ENCODE peak calls at places on chromosome 5, in five cellular contexts. H, C, M, I and A are unnamed samples. For H3K4me1, the result is how much of the 10 kb centered on the place peaks cover.

GRCh38 chr5:148090780-148091221 is 27.0 kb downstream of the SPINK5 start:
- DNase-seq in H (no peak), C (no peak), M (no peak), I (no peak), A (peak)

GRCh38 chr5:50697739-50698138 is 31.3 kb downstream of the PARP8 start:
- DNase-seq in H (no peak), C (no peak), M (no peak), I (no peak), A (no peak)

GRCh38 chr5:89930591-89931383 is 478.8 kb downstream of the CETN3 start:
- DNase-seq in H (peak), C (peak), M (no peak), I (no peak), A (no peak)

GRCh38 chr5:179731791-179732411 is 721 bp upstream of the MAML1 start:
- DNase-seq in H (peak), C (peak), M (no peak), I (no peak), A (peak)

GRCh38 chr5:17951392-17952169 is 317.3 kb downstream of the TAF11L14 start:
- DNase-seq in H (no peak), C (no peak), M (no peak), I (no peak), A (peak)

GRCh38 chr5:77083088-77083487 is 4.0 kb downstream of the ZBED3 start:
- DNase-seq in H (no peak), C (no peak), M (no peak), I (no peak), A (no peak)

GRCh38 chr5:77301447-77301878 is 91.0 kb downstream of the PDE8B start:
- DNase-seq in H (peak), C (peak), M (no peak), I (no peak), A (no peak)

GRCh38 chr5:92401492-92401891 is 1018.4 kb upstream of the ARRDC3 start:
- DNase-seq in H (peak), C (peak), M (no peak), I (peak), A (no peak)

GRCh38 chr5:21236104-21236503 is 1248.1 kb upstream of the CDH18 start:
- DNase-seq in H (no peak), C (peak), M (no peak), I (no peak), A (no peak)

GRCh38 chr5:88686077-88686541 is 196.9 kb downstream of the MEF2C start:
- DNase-seq in H (no peak), C (peak), M (no peak), I (no peak), A (no peak)

GRCh38 chr5:9557696-9558095 is 11.8 kb upstream of the SEMA5A start:
- DNase-seq in H (peak), C (peak), M (no peak), I (no peak), A (peak)

GRCh38 chr5:134133995-134134541 is 19.6 kb downstream of the TCF7 start:
- DNase-seq in H (no peak), C (no peak), M (no peak), I (no peak), A (no peak)

GRCh38 chr5:129917224-129917623 is 13.0 kb downstream of the CHSY3 start:
- DNase-seq in H (no peak), C (peak), M (no peak), I (no peak), A (no peak)

GRCh38 chr5:176652136-176652535 is 4.9 kb downstream of the TSPAN17 start:
- DNase-seq in H (no peak), C (no peak), M (no peak), I (no peak), A (no peak)

GRCh38 chr5:179488464-179488863 is 61.9 kb upstream of the RUFY1 start:
- DNase-seq in H (no peak), C (no peak), M (no peak), I (no peak), A (no peak)

GRCh38 chr5:116418774-116419173 is 155.8 kb downstream of the SEMA6A start:
- DNase-seq in H (no peak), C (no peak), M (no peak), I (no peak), A (no peak)

GRCh38 chr5:116419258-116419657 is 155.4 kb downstream of the SEMA6A start:
- DNase-seq in H (no peak), C (no peak), M (no peak), I (no peak), A (no peak)

GRCh38 chr5:116423091-116423490 is 151.5 kb downstream of the SEMA6A start:
- DNase-seq in H (peak), C (peak), M (no peak), I (no peak), A (no peak)

GRCh38 chr5:116420540-116420939 is 154.1 kb downstream of the SEMA6A start:
- DNase-seq in H (no peak), C (no peak), M (no peak), I (no peak), A (no peak)

GRCh38 chr5:116421080-116421629 is 153.5 kb downstream of the SEMA6A start:
- DNase-seq in H (no peak), C (peak), M (no peak), I (no peak), A (no peak)
- H3K4me1 ChIP-seq in H (under half), C (under half), M (under half), I (under half), A (under half)

GRCh38 chr5:60846298-60846697 is 2.2 kb upstream of the ELOVL7 start:
- DNase-seq in H (no peak), C (no peak), M (no peak), I (no peak), A (no peak)

GRCh38 chr5:60844429-60844890 is 391 bp upstream of the ELOVL7 start:
- DNase-seq in H (peak), C (peak), M (no peak), I (peak), A (no peak)

GRCh38 chr5:60841361-60841760 is 2.7 kb downstream of the ELOVL7 start:
- DNase-seq in H (no peak), C (no peak), M (no peak), I (no peak), A (no peak)

GRCh38 chr5:60842859-60843692 is 993 bp downstream of the ELOVL7 start:
- DNase-seq in H (no peak), C (no peak), M (no peak), I (peak), A (peak)

GRCh38 chr5:60843693-60844428 is at the start of gene ELOVL7:
- DNase-seq in H (peak), C (peak), M (no peak), I (peak), A (peak)
- TF ChIP-seq CTCF in H (peak), C (peak), M (no peak), I (peak), A (peak)

DNA sequence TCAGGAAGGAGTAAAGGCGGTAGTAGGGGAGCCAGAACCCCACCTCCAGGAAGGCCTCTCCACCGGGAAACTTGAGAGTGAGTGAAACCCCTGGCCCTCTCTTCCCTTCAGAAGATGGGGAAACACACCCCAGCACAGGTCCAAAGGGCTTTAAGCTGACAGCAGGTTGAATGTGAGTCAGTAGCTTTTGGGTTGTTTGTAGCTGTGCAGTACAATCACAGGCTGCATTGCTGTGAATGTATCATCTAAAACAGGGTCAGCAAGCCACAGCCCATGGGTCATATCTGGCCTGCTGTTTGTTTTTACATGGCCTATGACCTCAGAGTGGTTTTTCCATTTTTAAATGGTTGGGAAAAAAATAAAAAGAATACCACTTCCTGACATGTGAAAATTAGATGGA is 10.0 kb downstream of the OTULINL start:
- DNase-seq in H (peak), C (peak), M (no peak), I (no peak), A (no peak)
- H3K4me1 ChIP-seq in H (under half), C (under half), M (under half), I (under half), A (under half)

GRCh38 chr5:169550227-169550626 is 33.3 kb upstream of the SPDL1 start:
- DNase-seq in H (no peak), C (peak), M (no peak), I (peak), A (no peak)
- TF ChIP-seq CTCF in H (no peak), C (no peak), M (no peak), I (no peak), A (no peak)

GRCh38 chr5:141958773-141959172 is 771 bp upstream of the PCDH12 start:
- DNase-seq in H (peak), C (no peak), M (no peak), I (no peak), A (no peak)
- H3K4me1 ChIP-seq in H (under half), C (under half), M (under half), I (under half), A (under half)